ENCODE peak calls at places on chromosomes 7 and 10, in nine cellular contexts. U is transverse colon, X is spleen, L is Panc1, W is stomach, Z is SK-N-SH, Q is upper lobe of left lung, H is GM23338, T is H1. F is an unnamed sample. For H3K36me3, the result is how much of the 10 kb centered on the place peaks cover.

GRCh38 chr7:134669845-134670373 is 23.3 kb downstream of the BPGM start:
- DNase-seq in U (peak), X (no peak), L (peak), W (peak), Z (peak), Q (no peak), H (no peak), T (no peak), F (peak)

GRCh38 chr10:68086011-68086410 is 10.9 kb upstream of the HERC4 start:
- DNase-seq in U (no peak), X (no peak), L (no peak), W (no peak), Z (no peak), Q (no peak), H (no peak), T (no peak), F (no peak)

GRCh38 chr10:44674536-44674935 is 236.6 kb upstream of the TMEM72 start:
- DNase-seq in U (no peak), X (no peak), L (no peak), W (no peak), Z (no peak), Q (no peak), H (no peak), T (no peak), F (no peak)

GRCh38 chr10:11849908-11850307 is 26.8 kb downstream of the PROSER2 start:
- DNase-seq in U (peak), X (no peak), L (no peak), W (no peak), Z (no peak), Q (no peak), H (no peak), T (no peak), F (no peak)

GRCh38 chr7:155341463-155341983 is 43.8 kb downstream of the INSIG1 start:
- DNase-seq in U (no peak), X (no peak), L (no peak), W (no peak), Z (no peak), Q (no peak), H (no peak), T (no peak), F (no peak)

GRCh38 chr7:828793-829561 is 3.3 kb upstream of the SUN1 start:
- DNase-seq in U (no peak), X (no peak), L (no peak), W (no peak), Z (no peak), Q (no peak), H (no peak), T (no peak), F (no peak)

GRCh38 chr10:110141747-110142625 is 65.4 kb upstream of the MXI1 start:
- DNase-seq in U (peak), X (no peak), L (no peak), W (peak), Z (no peak), Q (no peak), H (no peak), T (no peak), F (no peak)

GRCh38 chr7:153034791-153035190 is 275.2 kb downstream of the ACTR3B start:
- DNase-seq in U (no peak), X (no peak), L (no peak), W (no peak), Z (no peak), Q (no peak), H (no peak), T (no peak), F (no peak)

GRCh38 chr10:93464826-93465388 is 17.2 kb downstream of the MYOF start:
- DNase-seq in U (no peak), X (no peak), L (no peak), W (no peak), Z (no peak), Q (no peak), H (no peak), T (no peak), F (no peak)

GRCh38 chr7:66150471-66150870 is 35.8 kb downstream of the CRCP start:
- DNase-seq in U (peak), X (no peak), L (no peak), W (no peak), Z (peak), Q (no peak), H (no peak), T (no peak), F (no peak)

GRCh38 chr10:88039496-88040200 is 176.2 kb downstream of the PTEN start:
- DNase-seq in U (no peak), X (no peak), L (no peak), W (no peak), Z (no peak), Q (no peak), H (no peak), T (no peak), F (no peak)

GRCh38 chr7:36036590-36036989 is 116.5 kb upstream of the EEPD1 start:
- DNase-seq in U (no peak), X (no peak), L (no peak), W (no peak), Z (peak), Q (no peak), H (no peak), T (no peak), F (no peak)

GRCh38 chr7:143460585-143460984 is 17.1 kb upstream of the TAS2R41 start:
- DNase-seq in U (no peak), X (no peak), L (no peak), W (no peak), Z (no peak), Q (no peak), H (no peak), T (no peak), F (no peak)

GRCh38 chr7:116242759-116243158 is 32.4 kb downstream of the TES start:
- DNase-seq in U (no peak), X (no peak), L (no peak), W (no peak), Z (no peak), Q (no peak), H (no peak), T (no peak), F (no peak)

GRCh38 chr10:52778511-52779392 is 6.2 kb upstream of the MBL2 start:
- DNase-seq in U (no peak), X (no peak), L (no peak), W (no peak), Z (peak), Q (peak), H (peak), T (peak), F (no peak)

GRCh38 chr10:77925795-77926565 is 575 bp downstream of the DLG5 start:
- DNase-seq in U (peak), X (peak), L (no peak), W (peak), Z (peak), Q (peak), H (peak), T (peak), F (peak)

GRCh38 chr10:1251769-1252168 is 195.6 kb downstream of the WDR37 start:
- DNase-seq in U (no peak), X (peak), L (no peak), W (no peak), Z (no peak), Q (no peak), H (no peak), T (no peak), F (no peak)

GRCh38 chr7:388461-388960 is 98.5 kb downstream of the FOXL3 start:
- DNase-seq in U (no peak), X (peak), L (no peak), W (peak), Z (no peak), Q (peak), H (no peak), T (no peak), F (no peak)

GRCh38 chr10:132477398-132478340 is 59.9 kb upstream of the INPP5A start:
- DNase-seq in U (peak), X (peak), L (no peak), W (no peak), Z (no peak), Q (peak), H (peak), T (no peak), F (no peak)

GRCh38 chr10:30637881-30638467 is 8.4 kb upstream of the LYZL2 start:
- DNase-seq in U (no peak), X (no peak), L (peak), W (no peak), Z (no peak), Q (no peak), H (no peak), T (no peak), F (no peak)

GRCh38 chr7:76340617-76341131 is 18.1 kb downstream of the YWHAG start:
- DNase-seq in U (no peak), X (no peak), L (no peak), W (no peak), Z (no peak), Q (no peak), H (no peak), T (no peak), F (no peak)

GRCh38 chr7:105951597-105951996 is 11.5 kb upstream of the CDHR3 start:
- DNase-seq in U (no peak), X (no peak), L (no peak), W (no peak), Z (no peak), Q (no peak), H (no peak), T (no peak), F (no peak)
- H3K36me3 ChIP-seq in U (under half), X (under half), L (under half), W (under half), Z (under half), Q (under half), H (under half), T (under half), F (under half)

GRCh38 chr10:43203491-43204393 is 63.1 kb downstream of the RASGEF1A start:
- DNase-seq in U (no peak), X (peak), L (peak), W (peak), Z (peak), Q (peak), H (peak), T (peak), F (no peak)
- TF ChIP-seq POLR2AphosphoS5 in U (no peak), X (no peak), L (no peak), W (no peak), Z (no peak), Q (no peak), H (peak), T (no peak), F (no peak)

GRCh38 chr7:73433924-73434700 is 534 bp downstream of the FZD9 start:
- DNase-seq in U (no peak), X (peak), L (no peak), W (no peak), Z (no peak), Q (peak), H (peak), T (peak), F (no peak)
- H3K4me3 ChIP-seq in U (peak), X (peak), L (peak), W (peak), Z (peak), Q (peak), H (peak), T (no peak), F (peak)

DNA sequence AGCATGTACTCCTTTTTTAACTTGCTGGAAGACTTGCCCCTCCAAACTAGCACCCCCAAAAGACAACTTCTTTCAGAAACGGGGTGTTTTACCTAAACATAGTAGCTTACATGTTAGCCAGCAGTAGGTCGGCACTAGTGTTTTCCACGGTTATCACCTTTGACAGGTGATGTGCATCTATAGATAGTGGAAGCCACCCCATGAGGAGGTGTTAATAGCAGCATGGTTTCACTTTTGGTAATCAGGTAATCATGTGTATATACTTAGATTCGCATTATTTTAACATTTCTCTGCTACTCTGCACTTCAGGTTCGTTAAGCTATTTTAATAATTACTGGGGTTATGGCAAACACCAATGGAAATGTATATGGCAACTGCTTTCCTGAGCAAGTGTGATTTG is 17.6 kb downstream of the SRI start:
- DNase-seq in U (no peak), X (no peak), L (no peak), W (no peak), Z (no peak), Q (no peak), H (no peak), T (no peak), F (no peak)
- H3K36me3 ChIP-seq in U (under half), X (under half), L (under half), W (under half), Z (half or more), Q (under half), H (under half), T (under half), F (under half)

DNA sequence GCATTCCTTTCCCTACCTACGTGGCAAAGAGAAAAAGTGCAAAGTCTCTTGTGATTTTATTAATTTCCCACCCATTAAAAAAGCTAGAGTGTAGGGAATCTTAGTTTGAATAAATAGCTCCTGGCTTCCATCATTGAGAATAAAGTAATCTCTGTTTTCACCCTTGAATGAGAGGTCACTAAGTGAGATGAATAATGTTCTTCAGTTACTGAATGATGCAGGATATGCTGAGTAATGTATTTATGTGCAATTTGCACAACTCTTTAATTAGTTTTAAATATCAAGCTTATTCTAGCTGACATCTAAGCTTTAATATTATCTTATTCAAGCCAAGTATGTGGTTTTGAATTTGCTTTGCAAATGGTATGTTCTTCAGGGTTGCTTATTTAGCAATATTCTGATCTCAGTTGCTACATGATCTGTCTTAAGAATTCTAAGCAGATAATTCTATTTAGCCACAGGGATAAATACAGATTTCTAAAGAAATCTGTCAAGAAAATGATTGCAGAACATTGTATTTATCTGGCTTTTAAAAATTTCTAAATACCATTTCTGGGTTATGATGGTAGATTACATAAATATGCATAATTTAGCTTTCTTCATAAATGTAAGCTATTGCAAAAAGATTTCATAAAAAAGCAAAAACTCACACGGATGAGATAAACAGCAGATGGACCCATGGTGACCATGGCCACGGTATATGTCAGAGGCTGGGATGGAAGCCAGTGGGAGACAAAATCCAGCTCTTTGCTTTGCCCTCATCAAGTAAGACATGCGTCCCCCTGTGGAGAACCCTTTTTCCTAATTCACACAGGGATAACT is 141.0 kb downstream of the MACC1 start:
- DNase-seq in U (no peak), X (no peak), L (no peak), W (no peak), Z (no peak), Q (no peak), H (no peak), T (no peak), F (no peak)
- TF ChIP-seq POLR2AphosphoS5 in U (no peak), X (no peak), L (no peak), W (no peak), Z (no peak), Q (no peak), H (no peak), T (no peak), F (no peak)

GRCh38 chr10:43200538-43201390 is 62.5 kb downstream of the CSGALNACT2 start:
- DNase-seq in U (no peak), X (peak), L (no peak), W (peak), Z (peak), Q (peak), H (no peak), T (no peak), F (no peak)

GRCh38 chr10:43204394-43204942 is 62.4 kb downstream of the RASGEF1A start:
- DNase-seq in U (no peak), X (no peak), L (no peak), W (no peak), Z (no peak), Q (no peak), H (no peak), T (no peak), F (no peak)

GRCh38 chr10:43201545-43202131 is 63.4 kb downstream of the CSGALNACT2 start:
- DNase-seq in U (no peak), X (peak), L (no peak), W (peak), Z (peak), Q (peak), H (no peak), T (peak), F (no peak)

GRCh38 chr10:43202224-43202656 is 64.0 kb downstream of the CSGALNACT2 start:
- DNase-seq in U (peak), X (peak), L (no peak), W (peak), Z (peak), Q (peak), H (peak), T (peak), F (no peak)

GRCh38 chr10:43202657-43203490 is 64.0 kb downstream of the RASGEF1A start:
- DNase-seq in U (peak), X (peak), L (no peak), W (peak), Z (peak), Q (peak), H (peak), T (peak), F (no peak)
- H3K4me3 ChIP-seq in U (peak), X (peak), L (peak), W (peak), Z (no peak), Q (no peak), H (peak), T (peak), F (peak)

GRCh38 chr10:124697837-124698559 is 46.2 kb downstream of the FAM53B start:
- DNase-seq in U (no peak), X (peak), L (no peak), W (no peak), Z (no peak), Q (no peak), H (peak), T (no peak), F (no peak)
- H3K36me3 ChIP-seq in U (under half), X (under half), L (under half), W (under half), Z (under half), Q (under half), H (under half), T (under half), F (under half)

GRCh38 chr7:50533849-50534248 is 31.4 kb downstream of the DDC start:
- DNase-seq in U (peak), X (no peak), L (no peak), W (no peak), Z (no peak), Q (no peak), H (no peak), T (no peak), F (no peak)

GRCh38 chr7:50531401-50531906 is 33.8 kb downstream of the DDC start:
- DNase-seq in U (no peak), X (no peak), L (peak), W (no peak), Z (peak), Q (no peak), H (peak), T (no peak), F (no peak)

GRCh38 chr7:50531928-50532327 is 33.3 kb downstream of the DDC start:
- DNase-seq in U (no peak), X (no peak), L (no peak), W (no peak), Z (peak), Q (no peak), H (no peak), T (no peak), F (no peak)

GRCh38 chr7:50537417-50537816 is 27.8 kb downstream of the DDC start:
- DNase-seq in U (no peak), X (peak), L (no peak), W (no peak), Z (no peak), Q (no peak), H (no peak), T (no peak), F (no peak)

DNA sequence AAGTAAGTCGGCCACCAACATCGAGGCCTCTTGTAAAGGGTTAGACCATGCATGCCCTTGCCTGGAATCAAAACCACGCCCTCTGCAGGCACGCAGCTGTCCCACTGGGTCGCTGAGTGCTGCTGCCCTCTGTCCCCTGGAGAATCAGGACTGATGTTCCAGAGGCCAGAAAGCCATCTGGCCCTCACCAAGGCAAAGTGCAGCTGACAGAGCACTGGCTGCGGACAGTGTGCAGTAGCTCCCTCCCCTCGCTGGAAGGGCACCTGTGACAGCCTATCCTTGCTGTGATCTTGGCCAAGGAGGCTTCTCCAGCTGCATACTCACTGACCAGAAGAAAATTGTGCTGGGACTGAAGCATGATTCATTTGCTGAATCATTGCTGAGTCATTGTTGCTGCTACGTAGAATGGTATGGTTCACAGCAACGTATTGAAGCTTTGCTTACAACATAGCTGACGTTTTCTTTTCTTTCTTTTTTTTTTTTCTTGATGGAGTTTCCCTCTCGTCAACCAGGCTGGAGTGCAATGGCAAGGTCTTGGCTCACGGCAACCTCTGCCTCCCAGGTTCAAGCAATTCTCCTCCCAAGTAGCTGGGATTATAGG is 30.4 kb downstream of the DDC start:
- DNase-seq in U (no peak), X (peak), L (peak), W (no peak), Z (peak), Q (no peak), H (peak), T (no peak), F (no peak)
- TF ChIP-seq POLR2AphosphoS5 in U (no peak), X (no peak), L (no peak), W (no peak), Z (peak), Q (no peak), H (no peak), T (no peak), F (no peak)

F was measured in prostate gland.